ENCODE peak calls at places on chromosomes 12 and 14, in nine cellular contexts. One of them, this sample, is unnamed.

GRCh38 chr12:52082026-52082667 is 2.6 kb downstream of the SMIM41 start:
- DNase-seq in ACHN: no peak
- DNase-seq in right lobe of liver: peak; percentile 71
- DNase-seq in putamen: no peak
- DNase-seq in activated CD8-positive, alpha-beta T cell treated with anti-CD3 and anti-CD28 coated beads for 36 hours: no peak
- DNase-seq in stimulated activated CD4-positive, alpha-beta T cell treated with anti-CD3 and anti-CD28 coated beads, Interleukin-15, amount 100 ng/mL, for 48 hours: no peak
- DNase-seq in osteocyte: no peak
- DNase-seq in HS-5: no peak
- DNase-seq in HS-27A: no peak
- DNase-seq in this sample: no peak

GRCh38 chr12:6267007-6267721 is 43.3 kb upstream of the PLEKHG6 start:
- DNase-seq in HS-5: no peak
- DNase-seq in activated CD8-positive, alpha-beta T cell treated with anti-CD3 and anti-CD28 coated beads for 36 hours: peak; percentile 80
- DNase-seq in right lobe of liver: peak; percentile 48
- DNase-seq in putamen: no peak
- DNase-seq in HS-27A: no peak
- DNase-seq in osteocyte: no peak
- DNase-seq in stimulated activated CD4-positive, alpha-beta T cell treated with anti-CD3 and anti-CD28 coated beads, Interleukin-15, amount 100 ng/mL, for 48 hours: peak; percentile 59
- DNase-seq in ACHN: peak; percentile 53
- DNase-seq in this sample: no peak

GRCh38 chr14:103713304-103714062 is 1.8 kb downstream of the XRCC3 start:
- DNase-seq in osteocyte: no peak
- DNase-seq in HS-27A: no peak
- DNase-seq in activated CD8-positive, alpha-beta T cell treated with anti-CD3 and anti-CD28 coated beads for 36 hours: peak; percentile 12
- DNase-seq in putamen: no peak
- DNase-seq in HS-5: no peak
- DNase-seq in stimulated activated CD4-positive, alpha-beta T cell treated with anti-CD3 and anti-CD28 coated beads, Interleukin-15, amount 100 ng/mL, for 48 hours: no peak
- DNase-seq in ACHN: no peak
- DNase-seq in right lobe of liver: no peak
- DNase-seq in this sample: no peak

GRCh38 chr14:24425704-24426103 is 3.8 kb downstream of the CBLN3 start:
- DNase-seq in HS-27A: peak; percentile 51
- DNase-seq in osteocyte: no peak
- DNase-seq in ACHN: no peak
- DNase-seq in stimulated activated CD4-positive, alpha-beta T cell treated with anti-CD3 and anti-CD28 coated beads, Interleukin-15, amount 100 ng/mL, for 48 hours: no peak
- DNase-seq in right lobe of liver: no peak
- DNase-seq in putamen: no peak
- DNase-seq in activated CD8-positive, alpha-beta T cell treated with anti-CD3 and anti-CD28 coated beads for 36 hours: no peak
- DNase-seq in HS-5: no peak
- DNase-seq in this sample: no peak

GRCh38 chr12:77133566-77133965 is 68.2 kb upstream of the E2F7 start:
- DNase-seq in ACHN: peak; percentile 82
- DNase-seq in activated CD8-positive, alpha-beta T cell treated with anti-CD3 and anti-CD28 coated beads for 36 hours: peak; percentile 35
- DNase-seq in stimulated activated CD4-positive, alpha-beta T cell treated with anti-CD3 and anti-CD28 coated beads, Interleukin-15, amount 100 ng/mL, for 48 hours: no peak
- DNase-seq in HS-27A: no peak
- DNase-seq in osteocyte: no peak
- DNase-seq in HS-5: no peak
- DNase-seq in putamen: no peak
- DNase-seq in right lobe of liver: no peak
- DNase-seq in this sample: peak; percentile 32

GRCh38 chr12:130344529-130344928 is 6.8 kb downstream of the PIWIL1 start:
- DNase-seq in HS-5: no peak
- DNase-seq in stimulated activated CD4-positive, alpha-beta T cell treated with anti-CD3 and anti-CD28 coated beads, Interleukin-15, amount 100 ng/mL, for 48 hours: no peak
- DNase-seq in right lobe of liver: no peak
- DNase-seq in activated CD8-positive, alpha-beta T cell treated with anti-CD3 and anti-CD28 coated beads for 36 hours: no peak
- DNase-seq in osteocyte: no peak
- DNase-seq in ACHN: no peak
- DNase-seq in putamen: no peak
- DNase-seq in HS-27A: no peak
- DNase-seq in this sample: no peak

GRCh38 chr12:47891356-47891755 is 13.4 kb downstream of the VDR start:
- DNase-seq in ACHN: no peak
- DNase-seq in putamen: no peak
- DNase-seq in stimulated activated CD4-positive, alpha-beta T cell treated with anti-CD3 and anti-CD28 coated beads, Interleukin-15, amount 100 ng/mL, for 48 hours: no peak
- DNase-seq in right lobe of liver: no peak
- DNase-seq in activated CD8-positive, alpha-beta T cell treated with anti-CD3 and anti-CD28 coated beads for 36 hours: no peak
- DNase-seq in osteocyte: no peak
- DNase-seq in HS-27A: no peak
- DNase-seq in HS-5: no peak
- DNase-seq in this sample: no peak

GRCh38 chr14:26173581-26173980 is 424.3 kb downstream of the NOVA1 start:
- DNase-seq in HS-5: no peak
- DNase-seq in osteocyte: no peak
- DNase-seq in right lobe of liver: no peak
- DNase-seq in putamen: no peak
- DNase-seq in stimulated activated CD4-positive, alpha-beta T cell treated with anti-CD3 and anti-CD28 coated beads, Interleukin-15, amount 100 ng/mL, for 48 hours: no peak
- DNase-seq in activated CD8-positive, alpha-beta T cell treated with anti-CD3 and anti-CD28 coated beads for 36 hours: no peak
- DNase-seq in ACHN: peak; percentile 49
- DNase-seq in HS-27A: no peak
- DNase-seq in this sample: no peak

GRCh38 chr14:87524011-87524410 is 469.0 kb downstream of the GALC start:
- DNase-seq in HS-27A: no peak
- DNase-seq in osteocyte: no peak
- DNase-seq in ACHN: no peak
- DNase-seq in putamen: no peak
- DNase-seq in right lobe of liver: no peak
- DNase-seq in stimulated activated CD4-positive, alpha-beta T cell treated with anti-CD3 and anti-CD28 coated beads, Interleukin-15, amount 100 ng/mL, for 48 hours: no peak
- DNase-seq in activated CD8-positive, alpha-beta T cell treated with anti-CD3 and anti-CD28 coated beads for 36 hours: no peak
- DNase-seq in HS-5: no peak
- DNase-seq in this sample: no peak

GRCh38 chr12:5428332-5429221 is 3.3 kb upstream of the NTF3 start:
- DNase-seq in ACHN: peak; percentile 73
- DNase-seq in activated CD8-positive, alpha-beta T cell treated with anti-CD3 and anti-CD28 coated beads for 36 hours: no peak
- DNase-seq in right lobe of liver: no peak
- DNase-seq in HS-27A: peak; percentile 27
- DNase-seq in stimulated activated CD4-positive, alpha-beta T cell treated with anti-CD3 and anti-CD28 coated beads, Interleukin-15, amount 100 ng/mL, for 48 hours: no peak
- DNase-seq in HS-5: no peak
- DNase-seq in putamen: no peak
- DNase-seq in osteocyte: no peak
- DNase-seq in this sample: no peak

GRCh38 chr14:24911324-24912095 is 138.4 kb downstream of the STXBP6 start:
- DNase-seq in ACHN: no peak
- DNase-seq in HS-27A: peak; percentile 48
- DNase-seq in HS-5: no peak
- DNase-seq in putamen: no peak
- DNase-seq in osteocyte: no peak
- DNase-seq in right lobe of liver: no peak
- DNase-seq in stimulated activated CD4-positive, alpha-beta T cell treated with anti-CD3 and anti-CD28 coated beads, Interleukin-15, amount 100 ng/mL, for 48 hours: no peak
- DNase-seq in activated CD8-positive, alpha-beta T cell treated with anti-CD3 and anti-CD28 coated beads for 36 hours: no peak
- DNase-seq in this sample: no peak

GRCh38 chr12:34394211-34395055 is 372.1 kb downstream of the ALG10 start:
- DNase-seq in activated CD8-positive, alpha-beta T cell treated with anti-CD3 and anti-CD28 coated beads for 36 hours: no peak
- DNase-seq in stimulated activated CD4-positive, alpha-beta T cell treated with anti-CD3 and anti-CD28 coated beads, Interleukin-15, amount 100 ng/mL, for 48 hours: no peak
- DNase-seq in osteocyte: peak; percentile 72
- DNase-seq in right lobe of liver: peak; percentile 27
- DNase-seq in ACHN: no peak
- DNase-seq in HS-27A: no peak
- DNase-seq in putamen: no peak
- DNase-seq in HS-5: no peak
- DNase-seq in this sample: no peak

GRCh38 chr14:53767566-53767965 is 189.1 kb downstream of the BMP4 start:
- DNase-seq in HS-5: no peak
- DNase-seq in putamen: no peak
- DNase-seq in right lobe of liver: no peak
- DNase-seq in activated CD8-positive, alpha-beta T cell treated with anti-CD3 and anti-CD28 coated beads for 36 hours: no peak
- DNase-seq in stimulated activated CD4-positive, alpha-beta T cell treated with anti-CD3 and anti-CD28 coated beads, Interleukin-15, amount 100 ng/mL, for 48 hours: no peak
- DNase-seq in osteocyte: no peak
- DNase-seq in HS-27A: no peak
- DNase-seq in ACHN: no peak
- DNase-seq in this sample: no peak

GRCh38 chr14:103847439-103847953 is at the start of gene PPP1R13B:
- DNase-seq in putamen: peak; percentile 92
- DNase-seq in osteocyte: peak; percentile 96
- DNase-seq in activated CD8-positive, alpha-beta T cell treated with anti-CD3 and anti-CD28 coated beads for 36 hours: peak; percentile 93
- DNase-seq in HS-5: peak; percentile 19
- DNase-seq in ACHN: peak; percentile 82
- DNase-seq in HS-27A: peak; percentile 29
- DNase-seq in right lobe of liver: peak; percentile 95
- DNase-seq in stimulated activated CD4-positive, alpha-beta T cell treated with anti-CD3 and anti-CD28 coated beads, Interleukin-15, amount 100 ng/mL, for 48 hours: peak; percentile 94
- DNase-seq in this sample: peak; percentile 78

GRCh38 chr14:34251662-34252061 is 210.4 kb downstream of the SPTSSA start:
- DNase-seq in HS-27A: no peak
- DNase-seq in HS-5: no peak
- DNase-seq in ACHN: no peak
- DNase-seq in activated CD8-positive, alpha-beta T cell treated with anti-CD3 and anti-CD28 coated beads for 36 hours: no peak
- DNase-seq in putamen: no peak
- DNase-seq in osteocyte: no peak
- DNase-seq in right lobe of liver: no peak
- DNase-seq in stimulated activated CD4-positive, alpha-beta T cell treated with anti-CD3 and anti-CD28 coated beads, Interleukin-15, amount 100 ng/mL, for 48 hours: no peak
- DNase-seq in this sample: no peak

GRCh38 chr12:124730455-124730932 is 133.2 kb downstream of the SCARB1 start:
- DNase-seq in ACHN: peak; percentile 72
- DNase-seq in osteocyte: no peak
- DNase-seq in activated CD8-positive, alpha-beta T cell treated with anti-CD3 and anti-CD28 coated beads for 36 hours: no peak
- DNase-seq in stimulated activated CD4-positive, alpha-beta T cell treated with anti-CD3 and anti-CD28 coated beads, Interleukin-15, amount 100 ng/mL, for 48 hours: no peak
- DNase-seq in HS-5: no peak
- DNase-seq in right lobe of liver: no peak
- DNase-seq in HS-27A: no peak
- DNase-seq in putamen: no peak
- DNase-seq in this sample: no peak

GRCh38 chr12:94590428-94590827 is 59.9 kb downstream of the TMCC3 start:
- DNase-seq in osteocyte: peak; percentile 11
- DNase-seq in putamen: no peak
- DNase-seq in ACHN: no peak
- DNase-seq in right lobe of liver: no peak
- DNase-seq in stimulated activated CD4-positive, alpha-beta T cell treated with anti-CD3 and anti-CD28 coated beads, Interleukin-15, amount 100 ng/mL, for 48 hours: no peak
- DNase-seq in HS-27A: no peak
- DNase-seq in activated CD8-positive, alpha-beta T cell treated with anti-CD3 and anti-CD28 coated beads for 36 hours: no peak
- DNase-seq in HS-5: no peak
- DNase-seq in this sample: no peak

GRCh38 chr12:75724913-75725312 is 213.5 kb upstream of the KRR1 start:
- DNase-seq in ACHN: peak; percentile 83
- DNase-seq in HS-5: peak; percentile 82
- DNase-seq in osteocyte: no peak
- DNase-seq in stimulated activated CD4-positive, alpha-beta T cell treated with anti-CD3 and anti-CD28 coated beads, Interleukin-15, amount 100 ng/mL, for 48 hours: no peak
- DNase-seq in activated CD8-positive, alpha-beta T cell treated with anti-CD3 and anti-CD28 coated beads for 36 hours: no peak
- DNase-seq in putamen: no peak
- DNase-seq in right lobe of liver: no peak
- DNase-seq in HS-27A: peak; percentile 73
- DNase-seq in this sample: peak; percentile 12

GRCh38 chr12:76455582-76456345 is 103.8 kb downstream of the OSBPL8 start:
- DNase-seq in right lobe of liver: no peak
- DNase-seq in osteocyte: no peak
- DNase-seq in stimulated activated CD4-positive, alpha-beta T cell treated with anti-CD3 and anti-CD28 coated beads, Interleukin-15, amount 100 ng/mL, for 48 hours: peak; percentile 7
- DNase-seq in HS-5: peak; percentile 82
- DNase-seq in putamen: peak; percentile 37
- DNase-seq in activated CD8-positive, alpha-beta T cell treated with anti-CD3 and anti-CD28 coated beads for 36 hours: peak; percentile 43
- DNase-seq in HS-27A: peak; percentile 79
- DNase-seq in ACHN: peak; percentile 98
- DNase-seq in this sample: peak; percentile 12

GRCh38 chr14:69398818-69399210 is 322 bp downstream of the SLC39A9 start:
- DNase-seq in osteocyte: no peak
- DNase-seq in right lobe of liver: no peak
- DNase-seq in putamen: peak; percentile 1
- DNase-seq in HS-5: no peak
- DNase-seq in stimulated activated CD4-positive, alpha-beta T cell treated with anti-CD3 and anti-CD28 coated beads, Interleukin-15, amount 100 ng/mL, for 48 hours: peak; percentile 20
- DNase-seq in HS-27A: no peak
- DNase-seq in activated CD8-positive, alpha-beta T cell treated with anti-CD3 and anti-CD28 coated beads for 36 hours: peak; percentile 65
- DNase-seq in ACHN: no peak
- DNase-seq in this sample: no peak

GRCh38 chr12:64876388-64877071 is 52.1 kb downstream of the TBC1D30 start:
- DNase-seq in right lobe of liver: no peak
- DNase-seq in putamen: no peak
- DNase-seq in osteocyte: no peak
- DNase-seq in HS-27A: no peak
- DNase-seq in activated CD8-positive, alpha-beta T cell treated with anti-CD3 and anti-CD28 coated beads for 36 hours: no peak
- DNase-seq in HS-5: no peak
- DNase-seq in ACHN: no peak
- DNase-seq in stimulated activated CD4-positive, alpha-beta T cell treated with anti-CD3 and anti-CD28 coated beads, Interleukin-15, amount 100 ng/mL, for 48 hours: no peak
- DNase-seq in this sample: no peak

GRCh38 chr14:33774866-33775519 is 175.9 kb downstream of the EGLN3 start:
- DNase-seq in HS-27A: no peak
- DNase-seq in activated CD8-positive, alpha-beta T cell treated with anti-CD3 and anti-CD28 coated beads for 36 hours: no peak
- DNase-seq in putamen: no peak
- DNase-seq in ACHN: no peak
- DNase-seq in right lobe of liver: no peak
- DNase-seq in stimulated activated CD4-positive, alpha-beta T cell treated with anti-CD3 and anti-CD28 coated beads, Interleukin-15, amount 100 ng/mL, for 48 hours: no peak
- DNase-seq in osteocyte: no peak
- DNase-seq in HS-5: no peak
- DNase-seq in this sample: no peak

GRCh38 chr14:21017528-21018245 is 7.2 kb downstream of the NDRG2 start:
- DNase-seq in activated CD8-positive, alpha-beta T cell treated with anti-CD3 and anti-CD28 coated beads for 36 hours: no peak
- DNase-seq in osteocyte: no peak
- DNase-seq in right lobe of liver: no peak
- DNase-seq in putamen: no peak
- DNase-seq in HS-27A: no peak
- DNase-seq in HS-5: no peak
- DNase-seq in ACHN: no peak
- DNase-seq in stimulated activated CD4-positive, alpha-beta T cell treated with anti-CD3 and anti-CD28 coated beads, Interleukin-15, amount 100 ng/mL, for 48 hours: no peak
- DNase-seq in this sample: no peak

GRCh38 chr12:82413994-82414393 is 55.7 kb downstream of the METTL25 start:
- DNase-seq in putamen: peak; percentile 1
- DNase-seq in activated CD8-positive, alpha-beta T cell treated with anti-CD3 and anti-CD28 coated beads for 36 hours: no peak
- DNase-seq in right lobe of liver: no peak
- DNase-seq in HS-5: no peak
- DNase-seq in stimulated activated CD4-positive, alpha-beta T cell treated with anti-CD3 and anti-CD28 coated beads, Interleukin-15, amount 100 ng/mL, for 48 hours: no peak
- DNase-seq in ACHN: no peak
- DNase-seq in HS-27A: no peak
- DNase-seq in osteocyte: no peak
- DNase-seq in this sample: no peak

GRCh38 chr14:63840981-63841380 is 11.8 kb upstream of the SYNE2 start:
- DNase-seq in HS-27A: no peak
- DNase-seq in HS-5: no peak
- DNase-seq in activated CD8-positive, alpha-beta T cell treated with anti-CD3 and anti-CD28 coated beads for 36 hours: peak; percentile 77
- DNase-seq in putamen: no peak
- DNase-seq in stimulated activated CD4-positive, alpha-beta T cell treated with anti-CD3 and anti-CD28 coated beads, Interleukin-15, amount 100 ng/mL, for 48 hours: peak; percentile 23
- DNase-seq in ACHN: no peak
- DNase-seq in osteocyte: peak; percentile 27
- DNase-seq in right lobe of liver: no peak
- DNase-seq in this sample: no peak

GRCh38 chr12:128467882-128468281 is 200.9 kb downstream of the TMEM132C start:
- DNase-seq in activated CD8-positive, alpha-beta T cell treated with anti-CD3 and anti-CD28 coated beads for 36 hours: no peak
- DNase-seq in osteocyte: no peak
- DNase-seq in ACHN: no peak
- DNase-seq in HS-27A: no peak
- DNase-seq in right lobe of liver: no peak
- DNase-seq in stimulated activated CD4-positive, alpha-beta T cell treated with anti-CD3 and anti-CD28 coated beads, Interleukin-15, amount 100 ng/mL, for 48 hours: no peak
- DNase-seq in HS-5: no peak
- DNase-seq in putamen: no peak
- DNase-seq in this sample: no peak

GRCh38 chr12:15472036-15472435 is 149.7 kb downstream of the PTPRO start:
- DNase-seq in stimulated activated CD4-positive, alpha-beta T cell treated with anti-CD3 and anti-CD28 coated beads, Interleukin-15, amount 100 ng/mL, for 48 hours: no peak
- DNase-seq in putamen: peak; percentile 15
- DNase-seq in right lobe of liver: no peak
- DNase-seq in activated CD8-positive, alpha-beta T cell treated with anti-CD3 and anti-CD28 coated beads for 36 hours: no peak
- DNase-seq in ACHN: no peak
- DNase-seq in HS-27A: no peak
- DNase-seq in osteocyte: no peak
- DNase-seq in HS-5: no peak
- DNase-seq in this sample: no peak

GRCh38 chr14:49880267-49881064 is 12.4 kb upstream of the ARF6 start:
- DNase-seq in HS-27A: no peak
- DNase-seq in stimulated activated CD4-positive, alpha-beta T cell treated with anti-CD3 and anti-CD28 coated beads, Interleukin-15, amount 100 ng/mL, for 48 hours: no peak
- DNase-seq in osteocyte: no peak
- DNase-seq in right lobe of liver: no peak
- DNase-seq in ACHN: no peak
- DNase-seq in HS-5: no peak
- DNase-seq in activated CD8-positive, alpha-beta T cell treated with anti-CD3 and anti-CD28 coated beads for 36 hours: no peak
- DNase-seq in putamen: no peak
- DNase-seq in this sample: no peak

GRCh38 chr12:52081263-52081733 is 1.8 kb downstream of the SMIM41 start:
- DNase-seq in stimulated activated CD4-positive, alpha-beta T cell treated with anti-CD3 and anti-CD28 coated beads, Interleukin-15, amount 100 ng/mL, for 48 hours: no peak
- DNase-seq in HS-5: no peak
- DNase-seq in osteocyte: no peak
- DNase-seq in HS-27A: no peak
- DNase-seq in ACHN: no peak
- DNase-seq in putamen: no peak
- DNase-seq in right lobe of liver: no peak
- DNase-seq in activated CD8-positive, alpha-beta T cell treated with anti-CD3 and anti-CD28 coated beads for 36 hours: peak; percentile 33
- DNase-seq in this sample: no peak

This sample was measured in T1000.